ENCODE peak calls at places on chromosomes 11 and 22, in seven cellular contexts. K is kidney glomerular epithelial cell, B is neural crest cell, O is cardiac muscle cell, C is stomach, R is HT1080, I is occipital lobe. J is an unnamed sample.

GRCh38 chr11:62181097-62181496 is 8.9 kb upstream of the SCGB1D1 start:
- DNase-seq in K (no peak), B (no peak), O (no peak), C (no peak), R (no peak), I (no peak), J (no peak)

GRCh38 chr11:16365456-16366355 is 9.4 kb upstream of the SOX6 start:
- DNase-seq in K (no peak), B (no peak), O (peak; percentile 7), C (no peak), R (no peak), I (no peak), J (no peak)

GRCh38 chr11:48036011-48036410 is 55.7 kb downstream of the PTPRJ start:
- DNase-seq in K (no peak), B (no peak), O (no peak), C (no peak), R (peak; percentile 15), I (no peak), J (no peak)

GRCh38 chr22:44755956-44756361 is 3.6 kb downstream of the ARHGAP8 start:
- DNase-seq in K (no peak), B (no peak), O (no peak), C (peak; percentile 71), R (no peak), I (no peak), J (no peak)

GRCh38 chr11:69137148-69137844 is 18.4 kb upstream of the SMIM38 start:
- DNase-seq in K (no peak), B (no peak), O (no peak), C (peak; percentile 58), R (no peak), I (no peak), J (no peak)

GRCh38 chr11:34036456-34036855 is 15.1 kb upstream of the CAPRIN1 start:
- DNase-seq in K (no peak), B (no peak), O (no peak), C (no peak), R (no peak), I (no peak), J (no peak)

GRCh38 chr11:100625041-100625440 is 62.0 kb upstream of the ARHGAP42 start:
- DNase-seq in K (no peak), B (no peak), O (peak; percentile 24), C (no peak), R (peak; percentile 38), I (no peak), J (no peak)

GRCh38 chr22:33493476-33494205 is 426.6 kb downstream of the LARGE1 start:
- DNase-seq in K (no peak), B (no peak), O (no peak), C (no peak), R (no peak), I (no peak), J (no peak)

GRCh38 chr22:25627271-25627848 is 62.9 kb downstream of the GRK3 start:
- DNase-seq in K (no peak), B (no peak), O (peak; percentile 10), C (no peak), R (no peak), I (no peak), J (no peak)

GRCh38 chr22:20430101-20430640 is 7.5 kb downstream of the SCARF2 start:
- DNase-seq in K (no peak), B (no peak), O (no peak), C (no peak), R (no peak), I (no peak), J (no peak)

GRCh38 chr11:57158180-57158579 is 23.6 kb upstream of the LRRC55 start:
- DNase-seq in K (no peak), B (no peak), O (no peak), C (no peak), R (no peak), I (no peak), J (no peak)

GRCh38 chr11:133477263-133477625 is 55.1 kb downstream of the OPCML start:
- DNase-seq in K (no peak), B (no peak), O (no peak), C (no peak), R (no peak), I (no peak), J (no peak)

GRCh38 chr11:8263109-8263768 is 439 bp downstream of the LMO1 start:
- DNase-seq in K (no peak), B (no peak), O (no peak), C (no peak), R (no peak), I (no peak), J (no peak)

GRCh38 chr11:1546077-1546535 is 26.0 kb downstream of the DUSP8 start:
- DNase-seq in K (no peak), B (no peak), O (no peak), C (no peak), R (no peak), I (no peak), J (no peak)

GRCh38 chr11:26946209-26946828 is 47.6 kb upstream of the FIBIN start:
- DNase-seq in K (no peak), B (no peak), O (no peak), C (no peak), R (peak; percentile 37), I (no peak), J (no peak)

GRCh38 chr11:35223429-35223828 is 84.5 kb downstream of the CD44 start:
- DNase-seq in K (no peak), B (peak; percentile 14), O (peak; percentile 64), C (no peak), R (no peak), I (no peak), J (peak; percentile 69)

GRCh38 chr22:25966448-25966913 is 202.8 kb upstream of the SEZ6L start:
- DNase-seq in K (no peak), B (no peak), O (no peak), C (no peak), R (no peak), I (no peak), J (no peak)

GRCh38 chr11:19723572-19724342 is 11.1 kb downstream of the NAV2 start:
- DNase-seq in K (peak; percentile 9), B (no peak), O (peak; percentile 21), C (no peak), R (peak; percentile 85), I (peak; percentile 30), J (peak; percentile 46)

GRCh38 chr11:1836011-1836945 is 1.5 kb downstream of the SYT8 start:
- DNase-seq in K (no peak), B (no peak), O (no peak), C (no peak), R (no peak), I (no peak), J (no peak)

GRCh38 chr11:108370315-108370714 is 97.0 kb downstream of the C11orf65 start:
- DNase-seq in K (no peak), B (no peak), O (no peak), C (no peak), R (no peak), I (no peak), J (no peak)

GRCh38 chr11:118924591-118925585 is 838 bp downstream of the BCL9L start:
- DNase-seq in K (peak; percentile 23), B (no peak), O (peak; percentile 46), C (peak; percentile 59), R (peak; percentile 58), I (no peak), J (peak; percentile 77)

GRCh38 chr22:40635008-40635939 is 1.2 kb downstream of the MRTFA start:
- DNase-seq in K (no peak), B (no peak), O (peak; percentile 37), C (no peak), R (no peak), I (no peak), J (no peak)

GRCh38 chr22:43060213-43060612 is 29.0 kb downstream of the TTLL1 start:
- DNase-seq in K (no peak), B (peak; percentile 60), O (peak; percentile 26), C (peak; percentile 30), R (no peak), I (no peak), J (peak; percentile 72)

GRCh38 chr11:120318906-120319305 is 6.2 kb upstream of the TLCD5 start:
- DNase-seq in K (no peak), B (no peak), O (no peak), C (no peak), R (no peak), I (no peak), J (no peak)

GRCh38 chr11:64609436-64610047 is 18.5 kb downstream of the SLC22A12 start:
- DNase-seq in K (no peak), B (no peak), O (no peak), C (no peak), R (no peak), I (no peak), J (no peak)

GRCh38 chr22:23065495-23066122 is 4.7 kb upstream of the GNAZ start:
- DNase-seq in K (no peak), B (no peak), O (no peak), C (peak; percentile 10), R (no peak), I (no peak), J (no peak)

GRCh38 chr22:37680191-37680851 is 4.9 kb downstream of the LGALS1 start:
- DNase-seq in K (no peak), B (no peak), O (no peak), C (no peak), R (peak; percentile 44), I (no peak), J (no peak)

GRCh38 chr11:35365961-35366360 is 53.4 kb downstream of the SLC1A2 start:
- DNase-seq in K (no peak), B (no peak), O (no peak), C (no peak), R (no peak), I (no peak), J (no peak)

GRCh38 chr11:22432331-22433065 is 94.3 kb downstream of the SLC17A6 start:
- DNase-seq in K (no peak), B (peak; percentile 35), O (peak; percentile 83), C (no peak), R (no peak), I (peak; percentile 65), J (peak; percentile 79)

GRCh38 chr11:45067966-45068365 is 78.5 kb upstream of the PRDM11 start:
- DNase-seq in K (no peak), B (no peak), O (no peak), C (no peak), R (no peak), I (no peak), J (no peak)

GRCh38 chr11:60875856-60876485 is 8.6 kb downstream of the ZP1 start:
- DNase-seq in K (no peak), B (no peak), O (no peak), C (no peak), R (no peak), I (no peak), J (no peak)

GRCh38 chr11:67652965-67653845 is 2.7 kb upstream of the ACY3 start:
- DNase-seq in K (no peak), B (no peak), O (no peak), C (no peak), R (no peak), I (no peak), J (no peak)

GRCh38 chr11:112834277-112834755 is 126.9 kb upstream of the NCAM1 start:
- DNase-seq in K (no peak), B (no peak), O (no peak), C (peak; percentile 89), R (peak; percentile 17), I (peak; percentile 68), J (peak; percentile 84)

GRCh38 chr22:29133603-29134133 is 60.8 kb downstream of the KREMEN1 start:
- DNase-seq in K (no peak), B (no peak), O (no peak), C (no peak), R (no peak), I (no peak), J (no peak)

GRCh38 chr11:134647066-134647746 is 235.2 kb upstream of the B3GAT1 start:
- DNase-seq in K (no peak), B (no peak), O (no peak), C (peak; percentile 15), R (no peak), I (no peak), J (no peak)

J was measured in BE2C.